ENCODE peak calls at places on chromosome 17, in four cellular contexts. O is GM23338, Q is thoracic aorta, H is cardiac muscle cell. R is an unnamed sample.

GRCh38 chr17:80878876-80879722 is 112.5 kb upstream of the CHMP6 start:
- DNase-seq in Q (no peak), O (no peak), H (no peak), R (no peak)

GRCh38 chr17:46772013-46772878 is 46.2 kb downstream of the WNT3 start:
- DNase-seq in H (peak), Q (no peak), O (peak), R (no peak)

GRCh38 chr17:68777856-68778694 is 176.9 kb upstream of the FAM20A start:
- DNase-seq in Q (no peak), H (no peak), O (no peak), R (peak)

GRCh38 chr17:16150251-16150859 is 65.0 kb downstream of the NCOR1 start:
- DNase-seq in H (no peak), O (no peak), Q (no peak), R (no peak)

GRCh38 chr17:45936610-45937009 is 42.3 kb downstream of the MAPT start:
- DNase-seq in H (no peak), O (no peak), Q (no peak), R (no peak)

GRCh38 chr17:40203131-40203530 is 16.0 kb upstream of the WIPF2 start:
- DNase-seq in H (no peak), O (no peak), Q (no peak), R (no peak)

GRCh38 chr17:2814499-2815341 is 18.5 kb downstream of the RAP1GAP2 start:
- DNase-seq in Q (no peak), H (no peak), O (no peak), R (no peak)

GRCh38 chr17:81018044-81018802 is 16.7 kb upstream of the BAIAP2 start:
- DNase-seq in O (no peak), H (no peak), Q (no peak), R (no peak)

GRCh38 chr17:38967290-38967738 is at the start of gene FBXO47:
- DNase-seq in Q (peak), H (peak), O (peak), R (peak)

GRCh38 chr17:3958200-3958599 is 6.0 kb downstream of the ATP2A3 start:
- DNase-seq in O (no peak), Q (no peak), H (no peak), R (no peak)

GRCh38 chr17:28363776-28364650 is 986 bp downstream of the SEBOX start:
- DNase-seq in H (no peak), O (no peak), Q (no peak), R (no peak)

GRCh38 chr17:17710728-17711541 is 29.7 kb downstream of the RAI1 start:
- DNase-seq in H (no peak), O (peak), Q (peak), R (no peak)

GRCh38 chr17:79082311-79083190 is 7.9 kb downstream of the ENGASE start:
- DNase-seq in O (peak), Q (no peak), H (peak), R (peak)

GRCh38 chr17:10744509-10745000 is 14.7 kb upstream of the TMEM220 start:
- DNase-seq in H (no peak), Q (no peak), O (no peak), R (no peak)

GRCh38 chr17:80952291-80952690 is 39.4 kb upstream of the CHMP6 start:
- DNase-seq in Q (no peak), O (no peak), H (no peak), R (no peak)

GRCh38 chr17:1724869-1725641 is 551 bp downstream of the WDR81 start:
- DNase-seq in H (no peak), O (peak), Q (no peak), R (no peak)

GRCh38 chr17:57305918-57306317 is 49.6 kb downstream of the MSI2 start:
- DNase-seq in H (no peak), O (no peak), Q (no peak), R (no peak)

GRCh38 chr17:67435122-67435521 is 58.0 kb downstream of the PITPNC1 start:
- DNase-seq in H (no peak), Q (no peak), O (no peak), R (no peak)

GRCh38 chr17:75595919-75596310 is 8.3 kb downstream of the MYO15B start:
- DNase-seq in O (no peak), H (no peak), Q (no peak), R (no peak)

GRCh38 chr17:11404431-11404830 is 163.4 kb downstream of the SHISA6 start:
- DNase-seq in H (no peak), O (no peak), Q (no peak), R (no peak)

GRCh38 chr17:39014795-39015545 is 47.8 kb upstream of the FBXO47 start:
- DNase-seq in Q (no peak), O (no peak), H (no peak), R (no peak)

GRCh38 chr17:44677136-44677535 is 12.4 kb downstream of the CCDC43 start:
- DNase-seq in O (no peak), Q (no peak), H (no peak), R (no peak)

GRCh38 chr17:4858068-4858879 is 25.1 kb downstream of the MINK1 start:
- DNase-seq in O (peak), Q (no peak), H (no peak), R (peak)

GRCh38 chr17:4130715-4131114 is 12.1 kb downstream of the ZZEF1 start:
- DNase-seq in Q (no peak), H (no peak), O (no peak), R (no peak)

GRCh38 chr17:54900457-54901229 is at the start of gene TOM1L1:
- DNase-seq in H (peak), Q (peak), O (peak), R (peak)

GRCh38 chr17:27456681-27457404 is 595 bp downstream of the KSR1 start:
- DNase-seq in O (peak), Q (no peak), H (no peak), R (no peak)

GRCh38 chr17:68497885-68498319 is 14.3 kb upstream of the PRKAR1A start:
- DNase-seq in Q (no peak), H (no peak), O (no peak), R (no peak)

GRCh38 chr17:79633154-79633553 is 22.3 kb upstream of the RBFOX3 start:
- DNase-seq in O (no peak), Q (no peak), H (no peak), R (no peak)

GRCh38 chr17:28230011-28230410 is 89.0 kb upstream of the TMEM97 start:
- DNase-seq in Q (no peak), O (peak), H (no peak), R (no peak)

GRCh38 chr17:65794572-65794971 is 233.1 kb upstream of the AXIN2 start:
- DNase-seq in Q (no peak), H (peak), O (peak), R (no peak)

GRCh38 chr17:37718383-37719048 is 26.3 kb downstream of the HNF1B start:
- DNase-seq in O (no peak), Q (no peak), H (no peak), R (no peak)

GRCh38 chr17:66777689-66778225 is 57.2 kb upstream of the CACNG5 start:
- DNase-seq in O (peak), Q (no peak), H (peak), R (peak)

GRCh38 chr17:42895185-42895555 is 5.4 kb upstream of the G6PC1 start:
- DNase-seq in O (no peak), Q (peak), H (no peak), R (no peak)

GRCh38 chr17:55117063-55117611 is 147.6 kb upstream of the HLF start:
- DNase-seq in Q (no peak), O (no peak), H (no peak), R (no peak)

GRCh38 chr17:50175035-50175788 is 9.4 kb downstream of the SGCA start:
- DNase-seq in Q (no peak), O (no peak), H (no peak), R (no peak)

DNA sequence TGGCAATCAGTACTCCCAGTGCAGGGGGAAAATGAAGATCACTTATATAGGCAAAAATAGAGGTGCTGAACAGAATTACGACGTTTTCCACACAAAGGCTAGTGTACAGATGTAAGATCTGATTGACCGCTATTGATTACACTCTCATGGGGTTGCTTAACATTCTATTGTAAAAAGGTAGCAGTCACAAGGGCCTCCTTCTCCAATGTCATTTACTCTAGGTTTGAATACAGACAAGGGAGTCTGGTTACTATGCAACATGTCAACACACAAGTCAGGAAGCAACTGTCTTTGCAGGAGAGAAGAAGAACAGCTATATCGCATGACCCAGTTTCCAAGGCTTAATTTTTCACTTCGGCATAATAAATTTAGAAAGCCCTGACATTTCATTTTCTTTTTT is 7.9 kb downstream of the KRT37 start:
- DNase-seq in Q (no peak), O (no peak), H (no peak), R (no peak)
- H3K27ac ChIP-seq in Q (no peak), O (no peak), H (no peak), R (no peak)

GRCh38 chr17:21250719-21251305 is 2.4 kb downstream of the NATD1 start:
- DNase-seq in O (no peak), H (no peak), Q (no peak), R (no peak)
- H3K27ac ChIP-seq in O (no peak), H (no peak), Q (peak), R (no peak)

GRCh38 chr17:20009052-20009301 is 182 bp upstream of the SPECC1 start:
- DNase-seq in Q (no peak), H (no peak), O (peak), R (no peak)
- H3K27ac ChIP-seq in Q (peak), H (no peak), O (no peak), R (peak)

DNA sequence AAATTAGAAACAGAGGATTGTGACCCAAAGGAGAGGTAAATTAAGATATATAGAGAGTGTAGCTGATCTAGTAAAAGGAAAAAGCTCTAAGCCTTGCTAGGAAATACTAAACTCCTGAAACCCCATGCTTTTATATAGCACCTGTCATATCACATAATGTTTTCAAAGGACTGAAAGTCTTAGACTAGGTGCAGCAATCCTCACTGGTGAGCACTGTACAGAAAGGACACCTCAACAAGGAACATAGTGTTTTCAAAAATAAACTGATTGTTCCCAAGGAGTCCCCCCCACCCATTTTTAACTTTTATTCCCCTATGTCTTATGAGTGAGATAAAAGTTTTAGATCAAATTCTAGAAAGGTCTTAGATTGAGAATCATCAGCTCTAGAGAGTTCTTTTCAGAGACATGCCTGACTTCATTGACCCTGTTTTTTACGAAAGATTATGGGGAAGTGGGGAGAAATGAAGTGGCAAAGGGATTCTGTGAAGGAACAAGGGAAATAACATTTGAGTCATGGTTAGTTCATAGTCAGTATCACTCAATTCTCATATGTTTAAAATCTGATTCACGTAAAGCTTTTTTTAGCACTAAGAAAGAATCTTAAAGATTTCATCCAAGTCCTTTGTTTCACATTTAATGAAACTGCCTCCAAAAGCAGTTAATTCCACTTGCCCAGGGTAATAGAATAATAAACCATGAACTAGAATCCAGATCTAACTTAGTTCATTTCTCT is 166.4 kb downstream of the CYB561 start:
- DNase-seq in O (no peak), H (no peak), Q (no peak), R (no peak)
- H3K27ac ChIP-seq in O (no peak), H (peak), Q (peak), R (no peak)

GRCh38 chr17:13941781-13942180 is 127.5 kb upstream of the COX10 start:
- DNase-seq in H (no peak), O (no peak), Q (no peak), R (no peak)
- H3K27ac ChIP-seq in H (no peak), O (no peak), Q (no peak), R (no peak)

DNA sequence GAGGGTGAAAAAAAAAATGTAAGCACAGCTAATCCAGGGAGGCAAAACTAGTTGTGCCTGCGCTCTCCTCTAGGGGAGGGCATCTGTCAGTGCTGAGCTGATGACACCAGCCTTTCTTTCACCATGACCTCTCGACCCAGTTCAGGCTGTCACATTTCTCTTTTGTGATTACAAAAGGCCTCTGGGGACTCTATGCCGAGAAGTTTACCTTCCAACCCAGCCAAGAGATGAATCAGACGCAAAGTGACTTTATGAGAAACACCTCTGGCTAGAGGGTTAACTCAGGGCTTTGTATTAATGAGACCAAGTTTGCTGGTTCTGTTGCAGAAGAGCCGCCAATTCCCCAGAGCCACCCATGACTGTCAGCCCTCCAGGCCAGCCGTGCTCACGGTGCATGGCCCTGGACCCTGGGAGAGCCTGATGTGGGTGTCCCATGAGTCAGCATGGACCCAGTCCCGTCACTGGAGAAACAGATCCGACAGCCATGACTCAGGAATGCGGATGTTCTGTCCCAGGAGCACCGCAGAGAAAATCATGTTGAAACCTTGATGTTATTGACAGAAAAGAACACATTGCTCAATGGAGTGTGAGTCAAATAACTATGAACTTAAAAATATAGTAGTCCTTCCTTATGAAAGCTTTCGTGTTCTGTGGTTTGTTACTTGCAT is 437.2 kb downstream of the HS3ST3B1 start:
- DNase-seq in O (peak), Q (peak), H (no peak), R (no peak)
- H3K27ac ChIP-seq in O (no peak), Q (no peak), H (no peak), R (no peak)

DNA sequence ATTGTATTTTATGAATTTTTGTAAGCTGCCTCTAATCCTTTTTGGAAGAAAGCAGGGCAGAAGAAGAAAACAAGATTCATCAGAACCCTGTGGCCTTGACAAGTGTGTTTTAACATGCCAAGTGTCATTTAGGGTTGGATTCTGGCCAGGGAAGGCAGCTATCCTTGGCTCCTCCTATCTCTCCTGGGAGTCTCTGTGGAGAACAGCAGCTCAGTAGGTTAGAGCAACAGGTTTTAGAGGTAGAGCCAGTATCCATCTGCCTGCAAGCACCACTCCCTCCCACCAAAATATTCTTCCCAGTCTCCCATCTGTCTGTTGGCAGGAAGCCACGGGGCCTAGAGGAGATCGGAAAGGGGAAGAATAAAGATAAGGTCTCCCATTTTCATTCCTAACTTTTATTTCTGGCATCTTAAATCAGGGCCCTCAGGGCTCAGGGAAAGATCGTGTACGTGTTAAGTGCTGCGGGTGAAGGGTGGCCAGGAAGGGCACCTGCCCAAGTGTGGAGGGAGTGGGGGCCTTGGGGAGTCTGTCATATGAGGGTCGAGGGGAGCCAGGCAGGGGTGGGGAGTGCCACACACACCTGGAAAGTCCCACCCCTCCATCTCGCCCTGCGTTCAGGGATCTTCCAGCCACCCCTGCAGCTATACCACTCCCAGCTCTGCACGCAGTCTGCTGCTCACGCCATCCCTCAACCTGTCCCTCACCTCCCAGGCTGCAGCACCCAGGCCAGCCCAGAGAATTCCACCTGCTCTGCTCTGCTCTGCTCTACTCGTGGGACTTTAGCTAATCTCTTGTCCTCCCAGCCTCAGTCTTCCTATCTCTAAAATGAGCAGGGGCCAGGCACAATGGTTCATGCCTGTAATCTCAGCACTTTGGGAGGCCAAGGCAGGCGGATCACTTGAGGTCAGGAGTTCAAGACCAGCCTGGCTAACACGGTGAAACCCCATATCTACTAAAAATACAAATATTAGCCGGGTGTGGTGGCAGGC is 17.1 kb upstream of the CPSF4L start:
- DNase-seq in H (peak), O (no peak), Q (no peak), R (no peak)
- H3K27ac ChIP-seq in H (peak), O (no peak), Q (peak), R (no peak)

GRCh38 chr17:31917065-31917529 is 15.6 kb upstream of the UTP6 start:
- DNase-seq in Q (no peak), O (peak), H (no peak), R (no peak)
- H3K27ac ChIP-seq in Q (no peak), O (no peak), H (no peak), R (no peak)